ENCODE peak calls at places on chromosome 3, in seven cellular contexts. One of them, this sample, is unnamed.

GRCh38 chr3:18234717-18235335 is 190.3 kb downstream of the SATB1 start:
- DNase-seq in GM06990: no peak
- DNase-seq in cerebellar cortex: no peak
- DNase-seq in GM10248: no peak
- DNase-seq in GM04504: no peak
- DNase-seq in stimulated activated CD4-positive, alpha-beta T cell treated with anti-CD3 and anti-CD28 coated beads, Interleukin-12 subunit alpha, Interleukin-12 subunit beta, amount 100 ng/mL, for 48 hours: no peak
- DNase-seq in fibroblast of villous mesenchyme: no peak
- DNase-seq in this sample: no peak

GRCh38 chr3:90056633-90057032 is 949.2 kb downstream of the EPHA3 start:
- DNase-seq in GM10248: no peak
- DNase-seq in stimulated activated CD4-positive, alpha-beta T cell treated with anti-CD3 and anti-CD28 coated beads, Interleukin-12 subunit alpha, Interleukin-12 subunit beta, amount 100 ng/mL, for 48 hours: no peak
- DNase-seq in fibroblast of villous mesenchyme: no peak
- DNase-seq in GM06990: no peak
- DNase-seq in cerebellar cortex: no peak
- DNase-seq in GM04504: no peak
- DNase-seq in this sample: no peak

GRCh38 chr3:147756478-147756877 is 347.3 kb downstream of the ZIC1 start:
- DNase-seq in GM10248: no peak
- DNase-seq in cerebellar cortex: no peak
- DNase-seq in GM06990: no peak
- DNase-seq in GM04504: no peak
- DNase-seq in stimulated activated CD4-positive, alpha-beta T cell treated with anti-CD3 and anti-CD28 coated beads, Interleukin-12 subunit alpha, Interleukin-12 subunit beta, amount 100 ng/mL, for 48 hours: no peak
- DNase-seq in fibroblast of villous mesenchyme: no peak
- DNase-seq in this sample: no peak

GRCh38 chr3:107928084-107928445 is 162.8 kb downstream of the CD47 start:
- DNase-seq in stimulated activated CD4-positive, alpha-beta T cell treated with anti-CD3 and anti-CD28 coated beads, Interleukin-12 subunit alpha, Interleukin-12 subunit beta, amount 100 ng/mL, for 48 hours: no peak
- DNase-seq in GM06990: no peak
- DNase-seq in cerebellar cortex: peak; percentile 82
- DNase-seq in GM04504: no peak
- DNase-seq in GM10248: no peak
- DNase-seq in fibroblast of villous mesenchyme: peak; percentile 17
- DNase-seq in this sample: peak; percentile 24

GRCh38 chr3:194042947-194043346 is 93.0 kb upstream of the HES1 start:
- DNase-seq in cerebellar cortex: no peak
- DNase-seq in fibroblast of villous mesenchyme: peak; percentile 67
- DNase-seq in stimulated activated CD4-positive, alpha-beta T cell treated with anti-CD3 and anti-CD28 coated beads, Interleukin-12 subunit alpha, Interleukin-12 subunit beta, amount 100 ng/mL, for 48 hours: no peak
- DNase-seq in GM04504: peak; percentile 38
- DNase-seq in GM06990: no peak
- DNase-seq in GM10248: no peak
- DNase-seq in this sample: peak; percentile 12

GRCh38 chr3:186361246-186361611 is 805 bp downstream of the DGKG start:
- DNase-seq in fibroblast of villous mesenchyme: no peak
- DNase-seq in stimulated activated CD4-positive, alpha-beta T cell treated with anti-CD3 and anti-CD28 coated beads, Interleukin-12 subunit alpha, Interleukin-12 subunit beta, amount 100 ng/mL, for 48 hours: no peak
- DNase-seq in GM10248: no peak
- DNase-seq in GM06990: peak; percentile 16
- DNase-seq in cerebellar cortex: peak; percentile 37
- DNase-seq in GM04504: no peak
- DNase-seq in this sample: no peak

GRCh38 chr3:134722899-134723484 is 72.1 kb upstream of the EPHB1 start:
- DNase-seq in GM04504: no peak
- DNase-seq in cerebellar cortex: no peak
- DNase-seq in fibroblast of villous mesenchyme: no peak
- DNase-seq in stimulated activated CD4-positive, alpha-beta T cell treated with anti-CD3 and anti-CD28 coated beads, Interleukin-12 subunit alpha, Interleukin-12 subunit beta, amount 100 ng/mL, for 48 hours: no peak
- DNase-seq in GM06990: no peak
- DNase-seq in GM10248: no peak
- DNase-seq in this sample: no peak

GRCh38 chr3:44223274-44223673 is 18.4 kb upstream of the TOPAZ1 start:
- DNase-seq in GM04504: no peak
- DNase-seq in stimulated activated CD4-positive, alpha-beta T cell treated with anti-CD3 and anti-CD28 coated beads, Interleukin-12 subunit alpha, Interleukin-12 subunit beta, amount 100 ng/mL, for 48 hours: no peak
- DNase-seq in fibroblast of villous mesenchyme: no peak
- DNase-seq in GM10248: no peak
- DNase-seq in cerebellar cortex: no peak
- DNase-seq in GM06990: no peak
- DNase-seq in this sample: no peak

GRCh38 chr3:38029400-38030125 is at the start of gene PLCD1:
- DNase-seq in GM04504: no peak
- DNase-seq in cerebellar cortex: no peak
- DNase-seq in GM06990: no peak
- DNase-seq in stimulated activated CD4-positive, alpha-beta T cell treated with anti-CD3 and anti-CD28 coated beads, Interleukin-12 subunit alpha, Interleukin-12 subunit beta, amount 100 ng/mL, for 48 hours: no peak
- DNase-seq in GM10248: no peak
- DNase-seq in fibroblast of villous mesenchyme: peak; percentile 64
- DNase-seq in this sample: no peak

GRCh38 chr3:122468896-122469533 is 45.7 kb downstream of the KPNA1 start:
- DNase-seq in stimulated activated CD4-positive, alpha-beta T cell treated with anti-CD3 and anti-CD28 coated beads, Interleukin-12 subunit alpha, Interleukin-12 subunit beta, amount 100 ng/mL, for 48 hours: no peak
- DNase-seq in cerebellar cortex: no peak
- DNase-seq in GM10248: no peak
- DNase-seq in fibroblast of villous mesenchyme: no peak
- DNase-seq in GM04504: no peak
- DNase-seq in GM06990: no peak
- DNase-seq in this sample: no peak

GRCh38 chr3:158792709-158793108 is 9.1 kb upstream of the MFSD1 start:
- DNase-seq in GM06990: no peak
- DNase-seq in cerebellar cortex: no peak
- DNase-seq in GM10248: no peak
- DNase-seq in GM04504: peak; percentile 62
- DNase-seq in fibroblast of villous mesenchyme: peak; percentile 95
- DNase-seq in stimulated activated CD4-positive, alpha-beta T cell treated with anti-CD3 and anti-CD28 coated beads, Interleukin-12 subunit alpha, Interleukin-12 subunit beta, amount 100 ng/mL, for 48 hours: no peak
- DNase-seq in this sample: no peak

GRCh38 chr3:197024881-197025735 is 4.5 kb downstream of the MELTF start:
- DNase-seq in fibroblast of villous mesenchyme: no peak
- DNase-seq in GM10248: no peak
- DNase-seq in stimulated activated CD4-positive, alpha-beta T cell treated with anti-CD3 and anti-CD28 coated beads, Interleukin-12 subunit alpha, Interleukin-12 subunit beta, amount 100 ng/mL, for 48 hours: no peak
- DNase-seq in GM04504: no peak
- DNase-seq in GM06990: no peak
- DNase-seq in cerebellar cortex: no peak
- DNase-seq in this sample: no peak

GRCh38 chr3:101695779-101696372 is 9.4 kb upstream of the RPL24 start:
- DNase-seq in cerebellar cortex: peak; percentile 81
- DNase-seq in fibroblast of villous mesenchyme: peak; percentile 65
- DNase-seq in GM04504: peak; percentile 25
- DNase-seq in GM06990: no peak
- DNase-seq in GM10248: no peak
- DNase-seq in stimulated activated CD4-positive, alpha-beta T cell treated with anti-CD3 and anti-CD28 coated beads, Interleukin-12 subunit alpha, Interleukin-12 subunit beta, amount 100 ng/mL, for 48 hours: peak; percentile 83
- DNase-seq in this sample: no peak

GRCh38 chr3:158970006-158970405 is 168.2 kb downstream of the MFSD1 start:
- DNase-seq in cerebellar cortex: no peak
- DNase-seq in stimulated activated CD4-positive, alpha-beta T cell treated with anti-CD3 and anti-CD28 coated beads, Interleukin-12 subunit alpha, Interleukin-12 subunit beta, amount 100 ng/mL, for 48 hours: no peak
- DNase-seq in fibroblast of villous mesenchyme: no peak
- DNase-seq in GM06990: no peak
- DNase-seq in GM10248: no peak
- DNase-seq in GM04504: no peak
- DNase-seq in this sample: no peak

GRCh38 chr3:129942296-129942695 is 32.2 kb upstream of the TRH start:
- DNase-seq in stimulated activated CD4-positive, alpha-beta T cell treated with anti-CD3 and anti-CD28 coated beads, Interleukin-12 subunit alpha, Interleukin-12 subunit beta, amount 100 ng/mL, for 48 hours: peak; percentile 35
- DNase-seq in GM10248: peak; percentile 75
- DNase-seq in cerebellar cortex: peak; percentile 81
- DNase-seq in GM04504: peak; percentile 23
- DNase-seq in fibroblast of villous mesenchyme: peak; percentile 62
- DNase-seq in GM06990: peak; percentile 23
- DNase-seq in this sample: peak; percentile 27

GRCh38 chr3:73502609-73503560 is 121.9 kb downstream of the PDZRN3 start:
- DNase-seq in GM10248: peak; percentile 71
- DNase-seq in GM06990: peak; percentile 28
- DNase-seq in fibroblast of villous mesenchyme: peak; percentile 73
- DNase-seq in cerebellar cortex: peak; percentile 74
- DNase-seq in stimulated activated CD4-positive, alpha-beta T cell treated with anti-CD3 and anti-CD28 coated beads, Interleukin-12 subunit alpha, Interleukin-12 subunit beta, amount 100 ng/mL, for 48 hours: peak; percentile 30
- DNase-seq in GM04504: peak; percentile 55
- DNase-seq in this sample: peak; percentile 62

GRCh38 chr3:46461971-46462910 is 2.5 kb downstream of the LTF start:
- DNase-seq in GM06990: no peak
- DNase-seq in stimulated activated CD4-positive, alpha-beta T cell treated with anti-CD3 and anti-CD28 coated beads, Interleukin-12 subunit alpha, Interleukin-12 subunit beta, amount 100 ng/mL, for 48 hours: no peak
- DNase-seq in GM04504: no peak
- DNase-seq in GM10248: no peak
- DNase-seq in fibroblast of villous mesenchyme: peak; percentile 3
- DNase-seq in cerebellar cortex: no peak
- DNase-seq in this sample: no peak

GRCh38 chr3:140863481-140864084 is 78.1 kb upstream of the SLC25A36 start:
- DNase-seq in GM06990: peak; percentile 38
- DNase-seq in fibroblast of villous mesenchyme: peak; percentile 53
- DNase-seq in cerebellar cortex: peak; percentile 42
- DNase-seq in stimulated activated CD4-positive, alpha-beta T cell treated with anti-CD3 and anti-CD28 coated beads, Interleukin-12 subunit alpha, Interleukin-12 subunit beta, amount 100 ng/mL, for 48 hours: peak; percentile 60
- DNase-seq in GM10248: peak; percentile 39
- DNase-seq in GM04504: peak; percentile 20
- DNase-seq in this sample: peak; percentile 38

GRCh38 chr3:143951351-143951971 is 20.2 kb upstream of the DIPK2A start:
- DNase-seq in cerebellar cortex: peak; percentile 13
- DNase-seq in GM10248: peak; percentile 15
- DNase-seq in GM06990: no peak
- DNase-seq in fibroblast of villous mesenchyme: peak; percentile 53
- DNase-seq in stimulated activated CD4-positive, alpha-beta T cell treated with anti-CD3 and anti-CD28 coated beads, Interleukin-12 subunit alpha, Interleukin-12 subunit beta, amount 100 ng/mL, for 48 hours: peak; percentile 27
- DNase-seq in GM04504: no peak
- DNase-seq in this sample: no peak